ENCODE peak calls at places on chromosomes 11 and 22, in nine cellular contexts. One of them, this sample, is unnamed.

GRCh38 chr22:49062155-49063039 is 765.3 kb downstream of the BRD1 start:
- DNase-seq in CD8-positive, alpha-beta T cell: no peak
- DNase-seq in PC-9: no peak
- DNase-seq in glutamatergic neuron: no peak
- DNase-seq in right atrium auricular region: no peak
- DNase-seq in astrocyte of the spinal cord: no peak
- DNase-seq in kidney epithelial cell: no peak
- DNase-seq in colonic mucosa: no peak
- DNase-seq in progenitor cell of endocrine pancreas: no peak
- DNase-seq in this sample: no peak

GRCh38 chr11:70467196-70468085 is 69.1 kb downstream of the CTTN start:
- DNase-seq in CD8-positive, alpha-beta T cell: peak
- DNase-seq in PC-9: peak
- DNase-seq in glutamatergic neuron: peak
- DNase-seq in right atrium auricular region: peak
- DNase-seq in astrocyte of the spinal cord: peak
- DNase-seq in kidney epithelial cell: no peak
- DNase-seq in colonic mucosa: peak
- DNase-seq in progenitor cell of endocrine pancreas: peak
- DNase-seq in this sample: peak

GRCh38 chr11:19723572-19724342 is 11.1 kb downstream of the NAV2 start:
- DNase-seq in CD8-positive, alpha-beta T cell: peak
- DNase-seq in PC-9: peak
- DNase-seq in glutamatergic neuron: peak
- DNase-seq in right atrium auricular region: no peak
- DNase-seq in astrocyte of the spinal cord: peak
- DNase-seq in kidney epithelial cell: no peak
- DNase-seq in colonic mucosa: no peak
- DNase-seq in progenitor cell of endocrine pancreas: no peak
- DNase-seq in this sample: no peak

GRCh38 chr11:129141748-129142475 is 50.2 kb downstream of the ARHGAP32 start:
- DNase-seq in CD8-positive, alpha-beta T cell: no peak
- DNase-seq in PC-9: no peak
- DNase-seq in glutamatergic neuron: no peak
- DNase-seq in right atrium auricular region: no peak
- DNase-seq in astrocyte of the spinal cord: peak
- DNase-seq in kidney epithelial cell: no peak
- DNase-seq in colonic mucosa: no peak
- DNase-seq in progenitor cell of endocrine pancreas: no peak
- DNase-seq in this sample: no peak

GRCh38 chr22:36765943-36766450 is 9.9 kb downstream of the IFT27 start:
- DNase-seq in CD8-positive, alpha-beta T cell: no peak
- DNase-seq in PC-9: no peak
- DNase-seq in glutamatergic neuron: no peak
- DNase-seq in right atrium auricular region: no peak
- DNase-seq in astrocyte of the spinal cord: peak
- DNase-seq in kidney epithelial cell: no peak
- DNase-seq in colonic mucosa: no peak
- DNase-seq in progenitor cell of endocrine pancreas: no peak
- DNase-seq in this sample: no peak

GRCh38 chr22:41910599-41911291 is 4.1 kb downstream of the SHISA8 start:
- DNase-seq in CD8-positive, alpha-beta T cell: no peak
- DNase-seq in PC-9: peak
- DNase-seq in glutamatergic neuron: peak
- DNase-seq in right atrium auricular region: no peak
- DNase-seq in astrocyte of the spinal cord: no peak
- DNase-seq in kidney epithelial cell: no peak
- DNase-seq in colonic mucosa: no peak
- DNase-seq in progenitor cell of endocrine pancreas: no peak
- DNase-seq in this sample: no peak

GRCh38 chr11:64430570-64430969 is 71.6 kb downstream of the RPS6KA4 start:
- DNase-seq in CD8-positive, alpha-beta T cell: no peak
- DNase-seq in PC-9: no peak
- DNase-seq in glutamatergic neuron: no peak
- DNase-seq in right atrium auricular region: no peak
- DNase-seq in astrocyte of the spinal cord: no peak
- DNase-seq in kidney epithelial cell: no peak
- DNase-seq in colonic mucosa: no peak
- DNase-seq in progenitor cell of endocrine pancreas: no peak
- DNase-seq in this sample: no peak

GRCh38 chr11:33730716-33731115 is 5.5 kb downstream of the CD59 start:
- DNase-seq in CD8-positive, alpha-beta T cell: no peak
- DNase-seq in PC-9: no peak
- DNase-seq in glutamatergic neuron: no peak
- DNase-seq in right atrium auricular region: no peak
- DNase-seq in astrocyte of the spinal cord: no peak
- DNase-seq in kidney epithelial cell: no peak
- DNase-seq in colonic mucosa: no peak
- DNase-seq in progenitor cell of endocrine pancreas: no peak
- DNase-seq in this sample: no peak

GRCh38 chr11:27469333-27469680 is 3.3 kb downstream of the LGR4 start:
- DNase-seq in CD8-positive, alpha-beta T cell: no peak
- DNase-seq in PC-9: no peak
- DNase-seq in glutamatergic neuron: peak
- DNase-seq in right atrium auricular region: no peak
- DNase-seq in astrocyte of the spinal cord: no peak
- DNase-seq in kidney epithelial cell: no peak
- DNase-seq in colonic mucosa: no peak
- DNase-seq in progenitor cell of endocrine pancreas: no peak
- DNase-seq in this sample: no peak

GRCh38 chr11:27468643-27469332 is 3.8 kb downstream of the LGR4 start:
- DNase-seq in CD8-positive, alpha-beta T cell: no peak
- DNase-seq in PC-9: no peak
- DNase-seq in glutamatergic neuron: no peak
- DNase-seq in right atrium auricular region: no peak
- DNase-seq in astrocyte of the spinal cord: peak
- DNase-seq in kidney epithelial cell: peak
- DNase-seq in colonic mucosa: peak
- DNase-seq in progenitor cell of endocrine pancreas: no peak
- DNase-seq in this sample: no peak

GRCh38 chr11:27466363-27466762 is 6.2 kb downstream of the LGR4 start:
- DNase-seq in CD8-positive, alpha-beta T cell: no peak
- DNase-seq in PC-9: no peak
- DNase-seq in glutamatergic neuron: no peak
- DNase-seq in right atrium auricular region: no peak
- DNase-seq in astrocyte of the spinal cord: no peak
- DNase-seq in kidney epithelial cell: no peak
- DNase-seq in colonic mucosa: no peak
- DNase-seq in progenitor cell of endocrine pancreas: no peak
- DNase-seq in this sample: no peak

GRCh38 chr11:27467181-27467913 is 5.2 kb downstream of the LGR4 start:
- DNase-seq in CD8-positive, alpha-beta T cell: no peak
- DNase-seq in PC-9: no peak
- DNase-seq in glutamatergic neuron: no peak
- DNase-seq in right atrium auricular region: no peak
- DNase-seq in astrocyte of the spinal cord: no peak
- DNase-seq in kidney epithelial cell: no peak
- DNase-seq in colonic mucosa: no peak
- DNase-seq in progenitor cell of endocrine pancreas: no peak
- DNase-seq in this sample: no peak

GRCh38 chr11:27468209-27468608 is 4.4 kb downstream of the LGR4 start:
- DNase-seq in CD8-positive, alpha-beta T cell: no peak
- DNase-seq in PC-9: no peak
- DNase-seq in glutamatergic neuron: no peak
- DNase-seq in right atrium auricular region: no peak
- DNase-seq in astrocyte of the spinal cord: peak
- DNase-seq in kidney epithelial cell: peak
- DNase-seq in colonic mucosa: no peak
- DNase-seq in progenitor cell of endocrine pancreas: no peak
- DNase-seq in this sample: no peak
- TF ChIP-seq CTCF in CD8-positive, alpha-beta T cell: no peak
- TF ChIP-seq CTCF in PC-9: no peak
- TF ChIP-seq CTCF in glutamatergic neuron: no peak
- TF ChIP-seq CTCF in right atrium auricular region: no peak
- TF ChIP-seq CTCF in astrocyte of the spinal cord: no peak
- TF ChIP-seq CTCF in kidney epithelial cell: no peak
- TF ChIP-seq CTCF in colonic mucosa: no peak
- TF ChIP-seq CTCF in progenitor cell of endocrine pancreas: no peak
- TF ChIP-seq CTCF in this sample: no peak

GRCh38 chr22:31661851-31662667 is at the start of gene PISD:
- DNase-seq in CD8-positive, alpha-beta T cell: peak
- DNase-seq in PC-9: peak
- DNase-seq in glutamatergic neuron: peak
- DNase-seq in right atrium auricular region: peak
- DNase-seq in astrocyte of the spinal cord: peak
- DNase-seq in kidney epithelial cell: peak
- DNase-seq in colonic mucosa: peak
- DNase-seq in progenitor cell of endocrine pancreas: peak
- DNase-seq in this sample: peak
- TF ChIP-seq CTCF in CD8-positive, alpha-beta T cell: no peak
- TF ChIP-seq CTCF in PC-9: no peak
- TF ChIP-seq CTCF in glutamatergic neuron: no peak
- TF ChIP-seq CTCF in right atrium auricular region: no peak
- TF ChIP-seq CTCF in astrocyte of the spinal cord: no peak
- TF ChIP-seq CTCF in kidney epithelial cell: no peak
- TF ChIP-seq CTCF in colonic mucosa: no peak
- TF ChIP-seq CTCF in progenitor cell of endocrine pancreas: no peak
- TF ChIP-seq CTCF in this sample: no peak

DNA sequence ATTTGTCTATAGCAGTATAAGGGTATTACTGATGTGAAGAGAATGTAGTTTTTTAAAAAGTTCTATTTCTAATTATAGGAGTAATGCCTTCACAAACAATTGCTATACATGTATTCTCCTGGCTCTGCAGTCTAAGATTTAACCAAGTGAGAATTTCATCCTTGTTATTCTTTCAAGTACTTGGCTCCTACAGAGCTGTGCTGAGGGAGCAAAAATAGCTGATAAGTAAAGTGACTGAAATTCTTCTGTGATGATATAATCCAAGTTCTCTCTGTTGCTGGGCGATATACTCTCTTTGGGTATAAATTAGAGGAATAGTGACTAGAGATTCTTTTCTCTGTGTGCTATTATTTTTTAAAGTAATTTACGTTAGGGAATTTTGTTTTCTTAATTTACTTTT is 68.0 kb downstream of the PGR start:
- DNase-seq in CD8-positive, alpha-beta T cell: no peak
- DNase-seq in PC-9: no peak
- DNase-seq in glutamatergic neuron: no peak
- DNase-seq in right atrium auricular region: no peak
- DNase-seq in astrocyte of the spinal cord: peak
- DNase-seq in kidney epithelial cell: no peak
- DNase-seq in colonic mucosa: no peak
- DNase-seq in progenitor cell of endocrine pancreas: no peak
- DNase-seq in this sample: no peak
- TF ChIP-seq CTCF in CD8-positive, alpha-beta T cell: no peak
- TF ChIP-seq CTCF in PC-9: no peak
- TF ChIP-seq CTCF in glutamatergic neuron: no peak
- TF ChIP-seq CTCF in right atrium auricular region: no peak
- TF ChIP-seq CTCF in astrocyte of the spinal cord: no peak
- TF ChIP-seq CTCF in kidney epithelial cell: no peak
- TF ChIP-seq CTCF in colonic mucosa: no peak
- TF ChIP-seq CTCF in progenitor cell of endocrine pancreas: no peak
- TF ChIP-seq CTCF in this sample: no peak

GRCh38 chr11:82899957-82900276 is 313 bp downstream of the PRCP start:
- DNase-seq in CD8-positive, alpha-beta T cell: no peak
- DNase-seq in PC-9: no peak
- DNase-seq in glutamatergic neuron: no peak
- DNase-seq in right atrium auricular region: no peak
- DNase-seq in astrocyte of the spinal cord: no peak
- DNase-seq in kidney epithelial cell: no peak
- DNase-seq in colonic mucosa: no peak
- DNase-seq in progenitor cell of endocrine pancreas: no peak
- DNase-seq in this sample: no peak

GRCh38 chr11:82901165-82901938 is at the start of gene DDIAS:
- DNase-seq in CD8-positive, alpha-beta T cell: peak
- DNase-seq in PC-9: peak
- DNase-seq in glutamatergic neuron: peak
- DNase-seq in right atrium auricular region: peak
- DNase-seq in astrocyte of the spinal cord: peak
- DNase-seq in kidney epithelial cell: peak
- DNase-seq in colonic mucosa: peak
- DNase-seq in progenitor cell of endocrine pancreas: peak
- DNase-seq in this sample: peak

GRCh38 chr11:82902086-82902485 is 550 bp downstream of the DDIAS start:
- DNase-seq in CD8-positive, alpha-beta T cell: no peak
- DNase-seq in PC-9: no peak
- DNase-seq in glutamatergic neuron: no peak
- DNase-seq in right atrium auricular region: no peak
- DNase-seq in astrocyte of the spinal cord: no peak
- DNase-seq in kidney epithelial cell: no peak
- DNase-seq in colonic mucosa: no peak
- DNase-seq in progenitor cell of endocrine pancreas: no peak
- DNase-seq in this sample: no peak

GRCh38 chr11:82899191-82899820 is 924 bp downstream of the PRCP start:
- DNase-seq in CD8-positive, alpha-beta T cell: no peak
- DNase-seq in PC-9: no peak
- DNase-seq in glutamatergic neuron: no peak
- DNase-seq in right atrium auricular region: no peak
- DNase-seq in astrocyte of the spinal cord: no peak
- DNase-seq in kidney epithelial cell: no peak
- DNase-seq in colonic mucosa: no peak
- DNase-seq in progenitor cell of endocrine pancreas: no peak
- DNase-seq in this sample: no peak

GRCh38 chr11:82900277-82901164 is at the start of gene PRCP:
- DNase-seq in CD8-positive, alpha-beta T cell: peak
- DNase-seq in PC-9: peak
- DNase-seq in glutamatergic neuron: peak
- DNase-seq in right atrium auricular region: peak
- DNase-seq in astrocyte of the spinal cord: peak
- DNase-seq in kidney epithelial cell: peak
- DNase-seq in colonic mucosa: peak
- DNase-seq in progenitor cell of endocrine pancreas: peak
- DNase-seq in this sample: peak
- TF ChIP-seq CTCF in CD8-positive, alpha-beta T cell: no peak
- TF ChIP-seq CTCF in PC-9: no peak
- TF ChIP-seq CTCF in glutamatergic neuron: no peak
- TF ChIP-seq CTCF in right atrium auricular region: no peak
- TF ChIP-seq CTCF in astrocyte of the spinal cord: peak
- TF ChIP-seq CTCF in kidney epithelial cell: no peak
- TF ChIP-seq CTCF in colonic mucosa: no peak
- TF ChIP-seq CTCF in progenitor cell of endocrine pancreas: no peak
- TF ChIP-seq CTCF in this sample: no peak

This sample was measured in neural crest cell.